ENCODE peak calls at places on chromosomes 7 and 10, in nine cellular contexts. P is EL, E is substantia nigra, V is Right ventricle myocardium superior, B is left lung, G is cerebellar nuclear complex, D is T-helper 9 cell, N is left ventricle myocardium inferior, C is neural crest cell. M is an unnamed sample.
A peak's percentile ranks its signal among the peaks of the same experiment; 100 is the strongest.

GRCh38 chr7:132298782-132299181 is 277.5 kb downstream of the PLXNA4 start:
- DNase-seq in P (peak; percentile 36), E (no peak), V (no peak), B (no peak), G (no peak), D (no peak), N (no peak), C (no peak), M (no peak)

GRCh38 chr10:6973904-6974303 is 393.8 kb upstream of the PRKCQ start:
- DNase-seq in P (no peak), E (peak; percentile 9), V (no peak), B (no peak), G (no peak), D (no peak), N (no peak), C (no peak), M (no peak)

GRCh38 chr10:128512767-128513166 is 386.5 kb upstream of the MKI67 start:
- DNase-seq in P (no peak), E (no peak), V (no peak), B (no peak), G (no peak), D (no peak), N (no peak), C (no peak), M (no peak)

GRCh38 chr10:131834152-131834810 is 66.5 kb upstream of the PPP2R2D start:
- DNase-seq in P (no peak), E (no peak), V (peak; percentile 27), B (peak; percentile 31), G (no peak), D (no peak), N (no peak), C (no peak), M (no peak)

GRCh38 chr7:17915168-17915567 is 25.1 kb downstream of the SNX13 start:
- DNase-seq in P (no peak), E (no peak), V (no peak), B (peak; percentile 22), G (no peak), D (no peak), N (no peak), C (no peak), M (no peak)

GRCh38 chr7:149003018-149003417 is 25.3 kb downstream of the PDIA4 start:
- DNase-seq in P (no peak), E (no peak), V (peak; percentile 22), B (no peak), G (no peak), D (no peak), N (no peak), C (no peak), M (no peak)

GRCh38 chr7:3495530-3495929 is 194.5 kb downstream of the SDK1 start:
- DNase-seq in P (no peak), E (no peak), V (no peak), B (no peak), G (no peak), D (no peak), N (peak; percentile 22), C (no peak), M (no peak)

GRCh38 chr10:5446390-5446926 is 34.1 kb downstream of the NET1 start:
- DNase-seq in P (peak; percentile 90), E (no peak), V (peak; percentile 95), B (peak; percentile 97), G (no peak), D (peak; percentile 30), N (peak; percentile 92), C (peak; percentile 79), M (peak; percentile 91)

GRCh38 chr7:45055016-45055415 is 33.8 kb downstream of the NACAD start:
- DNase-seq in P (peak; percentile 46), E (no peak), V (no peak), B (no peak), G (no peak), D (no peak), N (no peak), C (no peak), M (no peak)

GRCh38 chr10:62083868-62084267 is 182.4 kb downstream of the ARID5B start:
- DNase-seq in P (peak; percentile 60), E (no peak), V (peak; percentile 74), B (no peak), G (no peak), D (no peak), N (peak; percentile 74), C (no peak), M (no peak)

GRCh38 chr7:158957921-158958471 is 101.6 kb downstream of the DYNC2I1 start:
- DNase-seq in P (no peak), E (no peak), V (no peak), B (peak; percentile 90), G (no peak), D (no peak), N (no peak), C (no peak), M (no peak)

GRCh38 chr7:67809586-67809985 is 813.0 kb downstream of the TYW1 start:
- DNase-seq in P (no peak), E (no peak), V (no peak), B (no peak), G (no peak), D (no peak), N (no peak), C (no peak), M (no peak)

GRCh38 chr7:100016209-100016901 is 959 bp downstream of the ZKSCAN1 start:
- DNase-seq in P (peak; percentile 9), E (peak; percentile 60), V (no peak), B (no peak), G (no peak), D (no peak), N (no peak), C (peak; percentile 20), M (no peak)

GRCh38 chr7:131219277-131220041 is 108.2 kb upstream of the MKLN1 start:
- DNase-seq in P (no peak), E (peak; percentile 53), V (peak; percentile 68), B (no peak), G (no peak), D (no peak), N (peak; percentile 54), C (no peak), M (peak; percentile 40)

GRCh38 chr10:71132321-71132810 is 80.0 kb upstream of the UNC5B start:
- DNase-seq in P (no peak), E (no peak), V (no peak), B (no peak), G (no peak), D (no peak), N (no peak), C (no peak), M (no peak)

GRCh38 chr7:53422291-53422690 is 386.9 kb downstream of the POM121L12 start:
- DNase-seq in P (no peak), E (no peak), V (no peak), B (no peak), G (no peak), D (no peak), N (no peak), C (no peak), M (no peak)

GRCh38 chr10:21733710-21734109 is 199.7 kb downstream of the MLLT10 start:
- DNase-seq in P (no peak), E (no peak), V (no peak), B (no peak), G (no peak), D (no peak), N (no peak), C (no peak), M (no peak)

GRCh38 chr7:111192614-111193053 is 101.7 kb downstream of the LRRN3 start:
- DNase-seq in P (no peak), E (no peak), V (no peak), B (no peak), G (no peak), D (no peak), N (no peak), C (no peak), M (no peak)

GRCh38 chr7:131625817-131626372 is 69.5 kb upstream of the PODXL start:
- DNase-seq in P (peak; percentile 97), E (no peak), V (peak; percentile 68), B (peak; percentile 55), G (no peak), D (no peak), N (peak; percentile 64), C (peak; percentile 12), M (no peak)

GRCh38 chr7:38147005-38147404 is 31.0 kb upstream of the STARD3NL start:
- DNase-seq in P (no peak), E (no peak), V (no peak), B (no peak), G (no peak), D (no peak), N (no peak), C (no peak), M (no peak)